ENCODE peak calls at places on chromosomes 3 and 15, in seven cellular contexts. U is effector memory CD4-positive, alpha-beta T cell; K is HTR-8/SVneo; H is tibial nerve; Y is psoas muscle; W is activated gamma-delta T cell treated with Interleukin-2 at 50 U/mL for 16 hours; N is mesenteric fat pad. X is an unnamed sample.
A peak's percentile ranks its signal among the peaks of the same experiment; 100 is the strongest.

GRCh38 chr15:71505962-71506361 is 304.4 kb upstream of the NR2E3 start:
- DNase-seq in U (no peak), K (no peak), H (no peak), Y (no peak), W (no peak), N (no peak), X (no peak)

GRCh38 chr3:65946438-65946837 is 92.3 kb downstream of the MAGI1 start:
- DNase-seq in U (no peak), K (no peak), H (no peak), Y (no peak), W (no peak), N (no peak), X (no peak)

GRCh38 chr15:99427210-99427609 is 138.6 kb upstream of the MEF2A start:
- DNase-seq in U (no peak), K (no peak), H (no peak), Y (peak; percentile 7), W (no peak), N (peak; percentile 24), X (peak; percentile 61)

GRCh38 chr3:47475029-47475569 is 642 bp downstream of the SCAP start:
- DNase-seq in U (no peak), K (no peak), H (no peak), Y (no peak), W (no peak), N (peak; percentile 45), X (no peak)

GRCh38 chr15:56659197-56659596 is 74.1 kb downstream of the ZNF280D start:
- DNase-seq in U (no peak), K (no peak), H (no peak), Y (no peak), W (no peak), N (no peak), X (no peak)

GRCh38 chr3:21752749-21753347 is 1.8 kb upstream of the ZNF385D start:
- DNase-seq in U (no peak), K (peak; percentile 20), H (no peak), Y (no peak), W (no peak), N (no peak), X (no peak)

GRCh38 chr15:48557335-48557734 is 88.2 kb downstream of the FBN1 start:
- DNase-seq in U (no peak), K (no peak), H (no peak), Y (peak; percentile 35), W (no peak), N (no peak), X (no peak)

GRCh38 chr15:28935316-28935715 is 49.5 kb downstream of the APBA2 start:
- DNase-seq in U (no peak), K (peak; percentile 23), H (no peak), Y (no peak), W (peak; percentile 62), N (no peak), X (peak; percentile 63)

GRCh38 chr3:181757694-181758306 is 46.1 kb downstream of the SOX2 start:
- DNase-seq in U (no peak), K (no peak), H (no peak), Y (no peak), W (no peak), N (no peak), X (no peak)

GRCh38 chr3:58051196-58051595 is 43.0 kb downstream of the FLNB start:
- DNase-seq in U (no peak), K (peak; percentile 28), H (no peak), Y (no peak), W (no peak), N (peak; percentile 47), X (no peak)

GRCh38 chr15:57559875-57560274 is 31.8 kb upstream of the MYZAP start:
- DNase-seq in U (peak; percentile 11), K (peak; percentile 49), H (peak; percentile 53), Y (peak; percentile 80), W (peak; percentile 57), N (peak; percentile 90), X (peak; percentile 82)

GRCh38 chr3:126755866-126756265 is 51.8 kb downstream of the CHCHD6 start:
- DNase-seq in U (no peak), K (no peak), H (no peak), Y (no peak), W (no peak), N (no peak), X (no peak)

GRCh38 chr3:195550723-195551122 is 7.6 kb upstream of the PPP1R2 start:
- DNase-seq in U (no peak), K (no peak), H (no peak), Y (no peak), W (peak; percentile 22), N (no peak), X (no peak)

GRCh38 chr15:25694238-25694584 is 168.9 kb downstream of the ATP10A start:
- DNase-seq in U (no peak), K (no peak), H (no peak), Y (no peak), W (no peak), N (peak; percentile 30), X (peak; percentile 35)

GRCh38 chr3:187741403-187742350 is 3.6 kb downstream of the BCL6 start:
- DNase-seq in U (peak; percentile 46), K (peak; percentile 68), H (peak; percentile 57), Y (peak; percentile 87), W (peak; percentile 71), N (no peak), X (peak; percentile 89)

GRCh38 chr3:188979236-188979635 is 192.5 kb upstream of the TPRG1 start:
- DNase-seq in U (no peak), K (no peak), H (no peak), Y (no peak), W (no peak), N (no peak), X (no peak)

GRCh38 chr3:54120657-54121403 is 1.5 kb upstream of the CACNA2D3 start:
- DNase-seq in U (no peak), K (no peak), H (no peak), Y (peak; percentile 67), W (no peak), N (no peak), X (no peak)

GRCh38 chr15:101497484-101498034 is 8.1 kb upstream of the PCSK6 start:
- DNase-seq in U (no peak), K (no peak), H (no peak), Y (no peak), W (no peak), N (no peak), X (no peak)

GRCh38 chr15:29268706-29269484 is 727 bp downstream of the NSMCE3 start:
- DNase-seq in U (peak; percentile 5), K (peak; percentile 18), H (no peak), Y (peak; percentile 59), W (peak; percentile 30), N (no peak), X (no peak)

GRCh38 chr3:173583496-173583895 is 186.0 kb downstream of the NLGN1 start:
- DNase-seq in U (no peak), K (no peak), H (no peak), Y (no peak), W (no peak), N (no peak), X (no peak)

GRCh38 chr3:123757281-123757940 is 126.7 kb downstream of the MYLK start:
- DNase-seq in U (no peak), K (no peak), H (peak; percentile 19), Y (peak; percentile 68), W (no peak), N (no peak), X (no peak)

GRCh38 chr15:80055933-80056332 is 3.5 kb upstream of the ZFAND6 start:
- DNase-seq in U (no peak), K (no peak), H (no peak), Y (no peak), W (no peak), N (no peak), X (no peak)